ENCODE peak calls at places on chromosome 20, in seven cellular contexts. One of them, this sample, is unnamed.

GRCh38 chr20:10219452-10219791 is 792 bp downstream of the SNAP25 start:
- DNase-seq in IMR-90: peak
- DNase-seq in H9: peak
- DNase-seq in H1: no peak
- DNase-seq in neuronal stem cell: peak
- DNase-seq in mesendoderm: peak
- DNase-seq in mesenchymal stem cell: peak
- DNase-seq in this sample: peak

GRCh38 chr20:63969851-63970713 is at the start of gene ZNF512B:
- DNase-seq in IMR-90: peak
- DNase-seq in H9: peak
- DNase-seq in H1: no peak
- DNase-seq in neuronal stem cell: no peak
- DNase-seq in mesendoderm: peak
- DNase-seq in mesenchymal stem cell: peak
- DNase-seq in this sample: no peak

GRCh38 chr20:62066983-62067433 is 1.3 kb upstream of the TAF4 start:
- DNase-seq in IMR-90: no peak
- DNase-seq in H9: peak
- DNase-seq in H1: no peak
- DNase-seq in neuronal stem cell: no peak
- DNase-seq in mesendoderm: peak
- DNase-seq in mesenchymal stem cell: no peak
- DNase-seq in this sample: peak

GRCh38 chr20:58818585-58819285 is 32.0 kb downstream of the GNAS-AS1 start:
- DNase-seq in IMR-90: peak
- DNase-seq in H9: no peak
- DNase-seq in H1: no peak
- DNase-seq in neuronal stem cell: no peak
- DNase-seq in mesendoderm: no peak
- DNase-seq in mesenchymal stem cell: peak
- DNase-seq in this sample: peak

GRCh38 chr20:40579701-40580100 is 109.3 kb downstream of the MAFB start:
- DNase-seq in IMR-90: no peak
- DNase-seq in H9: no peak
- DNase-seq in H1: no peak
- DNase-seq in neuronal stem cell: no peak
- DNase-seq in mesendoderm: no peak
- DNase-seq in mesenchymal stem cell: no peak
- DNase-seq in this sample: peak

GRCh38 chr20:44576297-44576696 is 6.1 kb upstream of the PKIG start:
- DNase-seq in IMR-90: peak
- DNase-seq in H9: no peak
- DNase-seq in H1: no peak
- DNase-seq in neuronal stem cell: no peak
- DNase-seq in mesendoderm: peak
- DNase-seq in mesenchymal stem cell: peak
- DNase-seq in this sample: peak

GRCh38 chr20:41151134-41151869 is 14.0 kb downstream of the PLCG1 start:
- DNase-seq in IMR-90: no peak
- DNase-seq in H9: no peak
- DNase-seq in H1: no peak
- DNase-seq in neuronal stem cell: no peak
- DNase-seq in mesendoderm: no peak
- DNase-seq in mesenchymal stem cell: no peak
- DNase-seq in this sample: peak

GRCh38 chr20:61957961-61958715 is 107.5 kb downstream of the TAF4 start:
- DNase-seq in IMR-90: no peak
- DNase-seq in H9: no peak
- DNase-seq in H1: no peak
- DNase-seq in neuronal stem cell: no peak
- DNase-seq in mesendoderm: no peak
- DNase-seq in mesenchymal stem cell: peak
- DNase-seq in this sample: peak

GRCh38 chr20:59781236-59781635 is 152.2 kb downstream of the SYCP2 start:
- DNase-seq in IMR-90: no peak
- DNase-seq in H9: peak
- DNase-seq in H1: no peak
- DNase-seq in neuronal stem cell: no peak
- DNase-seq in mesendoderm: no peak
- DNase-seq in mesenchymal stem cell: no peak
- DNase-seq in this sample: no peak

GRCh38 chr20:52039746-52040145 is 151.8 kb downstream of the ZFP64 start:
- DNase-seq in IMR-90: no peak
- DNase-seq in H9: no peak
- DNase-seq in H1: no peak
- DNase-seq in neuronal stem cell: no peak
- DNase-seq in mesendoderm: no peak
- DNase-seq in mesenchymal stem cell: no peak
- DNase-seq in this sample: no peak

DNA sequence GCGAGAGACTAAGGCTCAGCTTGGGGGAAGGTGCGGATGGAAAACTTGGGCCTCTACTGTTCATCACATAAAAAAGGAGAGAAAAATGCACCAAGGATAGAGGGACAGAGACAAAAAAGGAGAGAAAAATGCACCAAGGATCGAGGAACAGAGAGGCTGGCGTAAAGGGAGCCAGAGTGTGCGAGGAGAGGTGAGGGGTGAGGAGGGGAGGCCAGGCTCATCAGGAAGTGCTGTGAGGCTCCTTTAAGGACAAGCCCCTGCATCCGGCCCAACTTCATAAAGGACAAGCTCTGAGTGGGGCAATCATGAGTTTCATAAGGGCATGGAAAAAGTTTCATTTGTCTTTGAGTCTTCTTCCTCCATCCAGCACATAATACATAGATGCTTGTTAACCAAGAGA is 117.2 kb upstream of the NXT1 start:
- DNase-seq in IMR-90: no peak
- DNase-seq in H9: no peak
- DNase-seq in H1: no peak
- DNase-seq in neuronal stem cell: no peak
- DNase-seq in mesendoderm: no peak
- DNase-seq in mesenchymal stem cell: no peak
- DNase-seq in this sample: no peak
- H2BK5ac ChIP-seq in IMR-90: no peak
- H2BK5ac ChIP-seq in H9: no peak
- H2BK5ac ChIP-seq in H1: no peak
- H2BK5ac ChIP-seq in neuronal stem cell: no peak
- H2BK5ac ChIP-seq in mesendoderm: no peak
- H2BK5ac ChIP-seq in mesenchymal stem cell: no peak
- H2BK5ac ChIP-seq in this sample: no peak

GRCh38 chr20:4830696-4831095 is 109.0 kb downstream of the PRND start:
- DNase-seq in IMR-90: no peak
- DNase-seq in H9: no peak
- DNase-seq in H1: no peak
- DNase-seq in neuronal stem cell: no peak
- DNase-seq in mesendoderm: no peak
- DNase-seq in mesenchymal stem cell: no peak
- DNase-seq in this sample: no peak

GRCh38 chr20:4829494-4830211 is 107.9 kb downstream of the PRND start:
- DNase-seq in IMR-90: no peak
- DNase-seq in H9: no peak
- DNase-seq in H1: no peak
- DNase-seq in neuronal stem cell: no peak
- DNase-seq in mesendoderm: no peak
- DNase-seq in mesenchymal stem cell: no peak
- DNase-seq in this sample: no peak

GRCh38 chr20:4832469-4832868 is 110.8 kb downstream of the PRND start:
- DNase-seq in IMR-90: no peak
- DNase-seq in H9: no peak
- DNase-seq in H1: no peak
- DNase-seq in neuronal stem cell: no peak
- DNase-seq in mesendoderm: no peak
- DNase-seq in mesenchymal stem cell: no peak
- DNase-seq in this sample: no peak

GRCh38 chr20:4828830-4829493 is 107.3 kb downstream of the PRND start:
- DNase-seq in IMR-90: no peak
- DNase-seq in H9: no peak
- DNase-seq in H1: no peak
- DNase-seq in neuronal stem cell: no peak
- DNase-seq in mesendoderm: no peak
- DNase-seq in mesenchymal stem cell: no peak
- DNase-seq in this sample: no peak

DNA sequence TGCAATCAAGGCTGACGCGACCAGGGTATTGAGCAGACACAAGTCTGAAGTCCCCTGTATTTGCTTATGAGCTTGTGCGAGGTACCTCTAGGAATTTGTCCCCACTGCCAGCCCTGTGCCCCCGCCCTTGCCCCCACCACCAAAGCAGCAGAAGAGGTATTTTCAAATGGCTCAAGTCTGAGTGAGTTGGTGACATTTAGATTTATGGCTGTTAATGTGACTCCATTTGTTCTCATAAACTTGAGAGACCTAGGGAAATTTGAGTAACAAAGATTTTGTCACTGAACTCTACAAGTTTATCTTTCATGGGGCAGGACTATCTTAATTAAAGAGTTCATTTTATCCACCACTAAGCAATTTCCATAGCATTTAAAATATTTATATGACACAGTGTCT is 108.5 kb downstream of the PRND start:
- DNase-seq in IMR-90: no peak
- DNase-seq in H9: no peak
- DNase-seq in H1: no peak
- DNase-seq in neuronal stem cell: no peak
- DNase-seq in mesendoderm: no peak
- DNase-seq in mesenchymal stem cell: no peak
- DNase-seq in this sample: no peak
- H3K27ac ChIP-seq in IMR-90: no peak
- H3K27ac ChIP-seq in H9: no peak
- H3K27ac ChIP-seq in H1: no peak
- H3K27ac ChIP-seq in neuronal stem cell: no peak
- H3K27ac ChIP-seq in mesendoderm: no peak
- H3K27ac ChIP-seq in mesenchymal stem cell: no peak
- H3K27ac ChIP-seq in this sample: no peak

DNA sequence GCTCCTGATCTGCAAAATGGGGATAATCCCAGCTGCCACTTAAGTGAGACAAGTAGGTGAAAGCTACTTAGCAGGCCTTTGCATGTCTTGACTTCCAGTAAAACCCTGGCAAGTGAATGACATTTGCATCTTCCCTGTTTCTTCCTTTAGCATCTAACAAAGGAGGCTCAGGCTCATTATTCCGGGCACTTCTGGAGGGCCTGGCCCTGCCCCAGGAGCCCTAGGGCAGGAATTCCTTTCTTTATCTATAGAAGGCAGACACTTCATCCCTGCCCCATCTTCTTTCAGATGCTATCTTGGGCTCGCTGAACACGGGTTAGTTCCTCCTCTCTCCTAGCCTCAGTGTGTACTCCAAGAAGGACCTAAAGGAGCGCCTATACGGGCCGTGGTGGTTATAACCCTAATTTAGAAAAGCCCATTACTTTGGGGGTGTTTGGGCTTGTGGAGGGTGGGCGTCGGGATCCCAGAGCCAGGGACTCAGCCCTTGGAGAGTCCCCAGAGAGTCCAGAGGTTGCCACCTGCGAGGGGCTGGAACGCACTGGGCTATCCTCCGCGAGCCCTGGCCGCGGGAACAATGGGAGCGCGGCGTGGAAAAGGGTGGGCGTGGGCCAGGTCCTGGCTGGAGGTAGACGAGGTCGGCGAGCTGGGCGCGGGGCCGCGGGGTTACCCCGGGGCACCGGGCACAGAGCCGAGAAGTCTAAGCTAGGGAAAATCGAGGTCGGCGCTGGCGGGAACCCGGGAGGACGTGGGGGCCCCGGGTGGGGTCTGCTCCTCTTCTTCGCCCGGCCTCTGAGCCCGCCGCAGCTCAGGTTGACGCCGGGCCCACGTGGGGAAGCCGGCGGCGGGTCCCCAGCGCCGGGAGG is 62.7 kb upstream of the EPB41L1 start:
- DNase-seq in IMR-90: no peak
- DNase-seq in H9: peak
- DNase-seq in H1: peak
- DNase-seq in neuronal stem cell: peak
- DNase-seq in mesendoderm: peak
- DNase-seq in mesenchymal stem cell: no peak
- DNase-seq in this sample: peak
- H2BK5ac ChIP-seq in IMR-90: no peak
- H2BK5ac ChIP-seq in H9: no peak
- H2BK5ac ChIP-seq in H1: no peak
- H2BK5ac ChIP-seq in neuronal stem cell: peak
- H2BK5ac ChIP-seq in mesendoderm: no peak
- H2BK5ac ChIP-seq in mesenchymal stem cell: no peak
- H2BK5ac ChIP-seq in this sample: peak

GRCh38 chr20:54290636-54291035 is 82.7 kb downstream of the PFDN4 start:
- DNase-seq in IMR-90: no peak
- DNase-seq in H9: no peak
- DNase-seq in H1: no peak
- DNase-seq in neuronal stem cell: no peak
- DNase-seq in mesendoderm: no peak
- DNase-seq in mesenchymal stem cell: no peak
- DNase-seq in this sample: no peak
- H3K27ac ChIP-seq in IMR-90: no peak
- H3K27ac ChIP-seq in H9: no peak
- H3K27ac ChIP-seq in H1: no peak
- H3K27ac ChIP-seq in neuronal stem cell: no peak
- H3K27ac ChIP-seq in mesendoderm: no peak
- H3K27ac ChIP-seq in mesenchymal stem cell: no peak
- H3K27ac ChIP-seq in this sample: no peak

GRCh38 chr20:46242390-46242789 is 65.9 kb downstream of the CDH22 start:
- DNase-seq in IMR-90: no peak
- DNase-seq in H9: no peak
- DNase-seq in H1: no peak
- DNase-seq in neuronal stem cell: no peak
- DNase-seq in mesendoderm: no peak
- DNase-seq in mesenchymal stem cell: no peak
- DNase-seq in this sample: no peak
- H2BK5ac ChIP-seq in IMR-90: no peak
- H2BK5ac ChIP-seq in H9: no peak
- H2BK5ac ChIP-seq in H1: no peak
- H2BK5ac ChIP-seq in neuronal stem cell: no peak
- H2BK5ac ChIP-seq in mesendoderm: no peak
- H2BK5ac ChIP-seq in mesenchymal stem cell: no peak
- H2BK5ac ChIP-seq in this sample: no peak

GRCh38 chr20:37360515-37361115 is 14.7 kb downstream of the SRC start:
- DNase-seq in IMR-90: no peak
- DNase-seq in H9: no peak
- DNase-seq in H1: no peak
- DNase-seq in neuronal stem cell: no peak
- DNase-seq in mesendoderm: no peak
- DNase-seq in mesenchymal stem cell: no peak
- DNase-seq in this sample: no peak

GRCh38 chr20:37362821-37363220 is 16.9 kb downstream of the SRC start:
- DNase-seq in IMR-90: no peak
- DNase-seq in H9: no peak
- DNase-seq in H1: no peak
- DNase-seq in neuronal stem cell: no peak
- DNase-seq in mesendoderm: no peak
- DNase-seq in mesenchymal stem cell: no peak
- DNase-seq in this sample: no peak

GRCh38 chr20:37363221-37364012 is 17.5 kb downstream of the SRC start:
- DNase-seq in IMR-90: no peak
- DNase-seq in H9: no peak
- DNase-seq in H1: no peak
- DNase-seq in neuronal stem cell: no peak
- DNase-seq in mesendoderm: no peak
- DNase-seq in mesenchymal stem cell: no peak
- DNase-seq in this sample: no peak

GRCh38 chr20:37361336-37361735 is 15.4 kb downstream of the SRC start:
- DNase-seq in IMR-90: no peak
- DNase-seq in H9: no peak
- DNase-seq in H1: no peak
- DNase-seq in neuronal stem cell: no peak
- DNase-seq in mesendoderm: no peak
- DNase-seq in mesenchymal stem cell: no peak
- DNase-seq in this sample: no peak

GRCh38 chr20:37362231-37362792 is 16.4 kb downstream of the SRC start:
- DNase-seq in IMR-90: no peak
- DNase-seq in H9: no peak
- DNase-seq in H1: no peak
- DNase-seq in neuronal stem cell: no peak
- DNase-seq in mesendoderm: no peak
- DNase-seq in mesenchymal stem cell: no peak
- DNase-seq in this sample: no peak
- H3K27ac ChIP-seq in IMR-90: no peak
- H3K27ac ChIP-seq in H9: no peak
- H3K27ac ChIP-seq in H1: no peak
- H3K27ac ChIP-seq in neuronal stem cell: no peak
- H3K27ac ChIP-seq in mesendoderm: no peak
- H3K27ac ChIP-seq in mesenchymal stem cell: no peak
- H3K27ac ChIP-seq in this sample: no peak

This sample was measured in trophoblast cell.